ENCODE peak calls at places on chromosome 12, in four cellular contexts. H is stimulated activated CD8-positive, alpha-beta memory T cell treated with anti-CD3 and anti-CD28 coated beads, Interleukin-15, amount 100 ng/mL, for 1 hour; N is MM.1S; B is AG08396. P is an unnamed sample.

GRCh38 chr12:87274594-87275245 is 754.5 kb downstream of the C12orf50 start:
- DNase-seq in B (no peak), N (peak), H (no peak), P (no peak)

GRCh38 chr12:68272732-68273131 is 19.3 kb upstream of the IL22 start:
- DNase-seq in B (no peak), N (no peak), H (no peak), P (no peak)

GRCh38 chr12:107435520-107435919 is 250.1 kb upstream of the PWP1 start:
- DNase-seq in N (no peak), B (no peak), H (no peak), P (no peak)

GRCh38 chr12:28222959-28223662 is 32.9 kb downstream of the CCDC91 start:
- DNase-seq in N (peak), B (no peak), H (no peak), P (no peak)

GRCh38 chr12:33349791-33350190 is 89.8 kb downstream of the SYT10 start:
- DNase-seq in B (no peak), H (no peak), N (no peak), P (no peak)

GRCh38 chr12:108551556-108551955 is 9.4 kb downstream of the SART3 start:
- DNase-seq in H (no peak), B (no peak), N (no peak), P (peak)

GRCh38 chr12:2372178-2372577 is 319.4 kb downstream of the CACNA1C start:
- DNase-seq in N (no peak), H (no peak), B (no peak), P (no peak)

GRCh38 chr12:53700567-53700966 is 24.7 kb upstream of the ATP5MC2 start:
- DNase-seq in H (no peak), B (no peak), N (no peak), P (no peak)

GRCh38 chr12:109949089-109949488 is 47.1 kb downstream of the GIT2 start:
- DNase-seq in H (no peak), B (peak), N (no peak), P (no peak)

GRCh38 chr12:63668028-63668799 is at the start of gene DPY19L2:
- DNase-seq in N (peak), B (peak), H (no peak), P (peak)

GRCh38 chr12:113777751-113778150 is 188.4 kb downstream of the RBM19 start:
- DNase-seq in B (no peak), H (no peak), N (no peak), P (no peak)

GRCh38 chr12:121748571-121749265 is 36.2 kb downstream of the TMEM120B start:
- DNase-seq in B (peak), H (no peak), N (no peak), P (peak)

GRCh38 chr12:94147991-94148840 is at the start of gene PLXNC1:
- DNase-seq in N (peak), H (peak), B (peak), P (no peak)

GRCh38 chr12:50186667-50187066 is 19.5 kb upstream of the CERS5 start:
- DNase-seq in H (no peak), B (peak), N (no peak), P (peak)

GRCh38 chr12:54417712-54418440 is 1.2 kb downstream of the ITGA5 start:
- DNase-seq in B (no peak), H (no peak), N (no peak), P (no peak)

GRCh38 chr12:124217508-124217981 is 77.3 kb upstream of the RFLNA start:
- DNase-seq in B (no peak), N (no peak), H (no peak), P (no peak)

GRCh38 chr12:52539821-52540173 is 13.1 kb downstream of the KRT71 start:
- DNase-seq in B (no peak), H (no peak), N (no peak), P (no peak)

GRCh38 chr12:114294303-114294685 is 111.7 kb downstream of the TBX5 start:
- DNase-seq in N (no peak), H (no peak), B (peak), P (no peak)

GRCh38 chr12:19819231-19819630 is 379.9 kb downstream of the AEBP2 start:
- DNase-seq in B (no peak), N (no peak), H (no peak), P (no peak)

GRCh38 chr12:54287316-54288157 is 7.0 kb downstream of the HNRNPA1 start:
- DNase-seq in H (no peak), B (no peak), N (no peak), P (no peak)

GRCh38 chr12:8734873-8735381 is 37.1 kb downstream of the RIMKLB start:
- DNase-seq in N (no peak), H (no peak), B (no peak), P (no peak)

GRCh38 chr12:3771853-3772252 is 18.9 kb upstream of the CRACR2A start:
- DNase-seq in B (no peak), N (no peak), H (no peak), P (no peak)

GRCh38 chr12:89040146-89040964 is 311.9 kb downstream of the DUSP6 start:
- DNase-seq in B (no peak), N (peak), H (peak), P (no peak)

GRCh38 chr12:24719293-24719721 is 229.6 kb downstream of the BCAT1 start:
- DNase-seq in N (no peak), H (no peak), B (peak), P (peak)

GRCh38 chr12:101038289-101038871 is 171.7 kb downstream of the SLC5A8 start:
- DNase-seq in H (no peak), B (no peak), N (no peak), P (no peak)

GRCh38 chr12:121188227-121188626 is 21.7 kb upstream of the P2RX4 start:
- DNase-seq in H (no peak), N (no peak), B (no peak), P (no peak)

GRCh38 chr12:92124708-92125067 is 21.0 kb downstream of the BTG1 start:
- DNase-seq in H (no peak), B (no peak), N (peak), P (no peak)

GRCh38 chr12:74499192-74499591 is 38.4 kb upstream of the ATXN7L3B start:
- DNase-seq in B (no peak), H (no peak), N (peak), P (no peak)

GRCh38 chr12:115176741-115177400 is 492.9 kb upstream of the TBX3 start:
- DNase-seq in B (no peak), H (no peak), N (no peak), P (no peak)

GRCh38 chr12:1919763-1920162 is 1.3 kb upstream of the CACNA2D4 start:
- DNase-seq in N (no peak), H (no peak), B (peak), P (no peak)

GRCh38 chr12:6915023-6915788 is 826 bp downstream of the ENO2 start:
- DNase-seq in B (no peak), H (no peak), N (no peak), P (no peak)

GRCh38 chr12:51242150-51242549 is 3.5 kb downstream of the DAZAP2 start:
- DNase-seq in H (no peak), N (no peak), B (no peak), P (no peak)

GRCh38 chr12:114729731-114730130 is 45.8 kb upstream of the TBX3 start:
- DNase-seq in N (no peak), B (peak), H (no peak), P (no peak)

GRCh38 chr12:76888775-76889174 is 10.0 kb upstream of the CSRP2 start:
- DNase-seq in B (no peak), N (no peak), H (no peak), P (no peak)

GRCh38 chr12:49340971-49341776 is 4.2 kb upstream of the C1QL4 start:
- DNase-seq in N (no peak), H (no peak), B (peak), P (no peak)